ENCODE peak calls at places on chromosomes 11 and 22, in six cellular contexts. W is fibroblast of lung, B is coronary artery, G is colonic mucosa, J is cardiac muscle cell, I is foreskin fibroblast. F is an unnamed sample.

GRCh38 chr11:110376711-110377324 is 52.9 kb upstream of the FDX1 start:
- DNase-seq in W (peak; percentile 88), G (peak; percentile 71), J (peak; percentile 94), B (no peak), I (peak; percentile 67), F (peak; percentile 70)

GRCh38 chr11:61293869-61294716 is 1.0 kb downstream of the VWCE start:
- DNase-seq in G (no peak), J (peak; percentile 40), B (peak; percentile 76), I (peak; percentile 52), W (peak; percentile 42), F (no peak)

GRCh38 chr11:96090711-96091110 is 166.8 kb upstream of the MTMR2 start:
- DNase-seq in W (peak; percentile 84), B (no peak), I (peak; percentile 55), G (no peak), J (no peak), F (no peak)

GRCh38 chr11:47986742-47987141 is 6.4 kb downstream of the PTPRJ start:
- DNase-seq in G (no peak), W (no peak), I (no peak), J (no peak), B (no peak), F (no peak)

GRCh38 chr11:20672575-20672974 is 3.2 kb downstream of the NELL1 start:
- DNase-seq in B (no peak), G (no peak), W (no peak), I (no peak), J (peak; percentile 36), F (no peak)

GRCh38 chr11:108870373-108871020 is 205.6 kb downstream of the DDX10 start:
- DNase-seq in G (no peak), I (peak; percentile 76), B (no peak), J (no peak), W (peak; percentile 60), F (no peak)

GRCh38 chr11:126345759-126346585 is 9.5 kb upstream of the ST3GAL4 start:
- DNase-seq in J (no peak), G (peak; percentile 37), W (peak; percentile 63), B (no peak), I (peak; percentile 74), F (no peak)

GRCh38 chr22:36399473-36399780 is 11.7 kb upstream of the MYH9 start:
- DNase-seq in B (no peak), G (no peak), J (no peak), I (no peak), W (no peak), F (no peak)

GRCh38 chr11:70824590-70825300 is 426.4 kb downstream of the CTTN start:
- DNase-seq in J (no peak), G (no peak), B (no peak), W (no peak), I (no peak), F (no peak)

GRCh38 chr11:58616594-58616993 is 5.9 kb upstream of the CNTF start:
- DNase-seq in B (no peak), W (peak; percentile 92), J (no peak), G (no peak), I (peak; percentile 85), F (no peak)

GRCh38 chr22:48974443-48975251 is 853.0 kb downstream of the BRD1 start:
- DNase-seq in I (no peak), J (no peak), G (no peak), W (no peak), B (peak; percentile 43), F (no peak)

GRCh38 chr11:2796091-2796490 is 89.5 kb downstream of the CDKN1C start:
- DNase-seq in B (no peak), G (peak; percentile 14), W (no peak), I (no peak), J (no peak), F (no peak)

GRCh38 chr11:65782816-65783228 is 2.0 kb upstream of the AP5B1 start:
- DNase-seq in G (no peak), W (no peak), I (no peak), B (peak; percentile 71), J (no peak), F (no peak)

GRCh38 chr11:65781962-65782815 is 1.4 kb upstream of the AP5B1 start:
- DNase-seq in I (no peak), J (no peak), G (no peak), B (peak; percentile 73), W (no peak), F (no peak)

GRCh38 chr11:65779919-65780769 is 632 bp downstream of the AP5B1 start:
- DNase-seq in W (peak; percentile 74), G (peak; percentile 84), I (peak; percentile 78), J (peak; percentile 73), B (peak; percentile 85), F (peak; percentile 71)

GRCh38 chr11:65780770-65781151 is at the start of gene AP5B1:
- DNase-seq in G (peak; percentile 73), J (peak; percentile 75), W (peak; percentile 33), I (peak; percentile 49), B (peak; percentile 74), F (peak; percentile 65)

DNA sequence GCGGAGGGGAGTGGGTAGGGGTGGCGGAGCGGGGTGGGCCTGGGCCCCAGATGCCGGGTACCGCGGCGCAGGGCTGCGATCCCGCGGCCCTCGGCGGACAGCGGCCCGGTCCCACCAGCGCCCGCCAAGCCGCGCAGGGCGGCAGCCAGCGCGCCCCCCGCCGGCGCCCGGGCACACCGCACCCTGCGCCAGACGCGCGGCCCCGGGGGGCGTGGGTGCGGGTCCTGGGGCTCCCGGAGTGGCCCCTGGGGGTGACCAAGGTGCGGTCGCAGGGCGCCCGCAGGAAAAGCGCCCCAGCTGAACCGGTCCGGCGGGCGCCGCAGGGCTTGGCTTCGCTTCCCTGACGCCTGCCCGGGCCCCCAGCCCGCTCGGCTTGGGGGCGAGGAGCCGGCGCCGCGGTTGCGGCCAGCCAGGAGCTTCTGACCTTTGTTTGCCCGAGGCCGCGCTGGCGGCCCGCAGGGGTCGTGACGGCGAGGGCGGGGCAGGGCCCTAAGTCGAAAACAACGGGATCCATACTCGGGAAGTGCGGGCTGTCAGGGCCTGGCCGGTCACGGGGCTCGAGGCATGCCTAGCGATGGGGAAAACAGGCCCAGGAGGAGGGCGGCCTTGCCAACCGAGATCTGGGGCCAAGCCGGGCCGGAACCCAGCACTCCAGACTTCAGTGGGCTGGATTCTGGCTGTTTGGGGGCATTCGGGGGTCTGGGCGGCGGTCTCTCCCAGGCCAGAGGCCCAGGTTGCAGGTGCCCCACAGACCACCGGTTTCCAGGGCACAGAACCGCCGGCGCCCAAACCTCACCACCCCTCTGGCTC is 581 bp upstream of the AP5B1 start:
- DNase-seq in W (no peak), J (peak; percentile 54), B (peak; percentile 74), G (peak; percentile 36), I (no peak), F (peak; percentile 46)
- TF ChIP-seq CTCF in W (no peak), J (no peak), B (no peak), G (no peak), I (no peak), F (no peak)

DNA sequence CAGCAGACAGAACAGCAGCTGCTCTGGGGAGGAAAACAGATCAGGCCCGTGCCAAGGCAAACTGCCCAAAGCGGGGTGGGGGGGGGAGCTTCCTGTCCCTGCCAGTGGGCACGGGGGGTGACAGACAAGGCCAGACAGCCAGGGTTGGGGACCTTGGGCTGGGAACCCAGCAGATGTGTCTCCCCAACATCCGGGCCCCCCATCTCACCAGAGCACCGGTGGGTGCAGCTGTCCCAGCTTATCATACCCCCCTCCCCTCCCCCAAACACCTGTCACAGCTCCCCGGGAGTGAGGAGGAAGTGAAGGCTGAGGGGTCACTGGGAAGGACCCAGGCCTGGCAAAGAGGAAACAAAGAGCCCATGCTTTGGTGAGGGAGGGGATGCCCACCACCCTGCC is 1.3 kb downstream of the PPP1R14B start:
- DNase-seq in J (no peak), B (no peak), G (no peak), W (no peak), I (no peak), F (no peak)
- H3K4me3 ChIP-seq in J (peak overlapping the region; percentile 48), B (peak overlapping the region; percentile 81), G (peak overlapping the region; percentile 68), W (peak overlapping the region; percentile 96), I (peak overlapping the region; percentile 95), F (peak overlapping the region; percentile 47)

GRCh38 chr11:62437616-62438015 is 18.8 kb downstream of the SCGB1A1 start:
- DNase-seq in W (no peak), I (no peak), G (no peak), J (no peak), B (no peak), F (no peak)

GRCh38 chr11:62443390-62444201 is 24.8 kb downstream of the SCGB1A1 start:
- DNase-seq in B (peak; percentile 80), W (no peak), J (no peak), G (no peak), I (peak; percentile 26), F (no peak)

GRCh38 chr11:62435741-62436485 is 17.1 kb downstream of the SCGB1A1 start:
- DNase-seq in B (no peak), W (no peak), I (no peak), G (no peak), J (no peak), F (no peak)

GRCh38 chr11:62438641-62439040 is 19.8 kb downstream of the SCGB1A1 start:
- DNase-seq in G (no peak), I (no peak), B (no peak), J (no peak), W (no peak), F (no peak)

DNA sequence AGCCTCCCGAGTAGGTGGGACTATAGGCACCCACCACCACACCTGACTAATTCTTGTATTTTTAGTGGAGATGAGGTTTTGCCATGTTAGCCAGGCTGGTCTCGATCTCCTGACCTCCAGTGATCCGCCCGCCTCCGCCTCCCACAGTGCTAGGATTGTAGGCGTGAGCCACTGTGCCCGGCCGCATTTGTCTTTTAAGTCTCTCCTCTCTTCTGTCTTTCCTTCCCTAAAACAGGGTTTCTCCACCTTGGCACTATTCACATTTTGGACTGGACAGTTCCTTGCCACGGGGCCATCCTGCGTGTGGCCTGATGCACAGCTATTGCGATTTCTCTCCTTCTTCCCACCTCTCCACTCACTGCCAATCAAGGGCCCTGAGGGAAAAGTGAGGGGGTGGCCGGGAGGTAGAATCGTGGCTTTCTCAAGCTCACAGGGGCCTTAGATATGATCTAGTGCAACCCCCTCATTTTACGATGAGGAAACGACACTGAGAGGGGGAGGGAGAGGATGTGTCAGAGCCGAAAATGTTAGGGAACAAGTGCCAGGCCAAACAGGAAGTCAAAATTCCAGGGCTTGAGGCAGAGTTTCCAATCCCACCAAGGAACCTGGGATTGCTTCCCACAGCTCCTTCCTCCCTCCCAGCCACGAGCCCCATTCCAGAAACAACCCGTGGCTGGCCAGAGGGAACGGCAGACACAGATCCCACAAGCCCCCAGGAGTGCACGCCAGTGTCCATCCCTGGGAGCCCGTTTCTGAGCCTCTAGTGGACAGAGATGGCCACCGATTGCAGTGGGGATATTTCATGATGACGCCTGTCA is 21.2 kb downstream of the SCGB1A1 start:
- DNase-seq in J (no peak), B (peak; percentile 82), G (no peak), I (peak; percentile 48), W (peak; percentile 36), F (no peak)
- TF ChIP-seq CTCF in J (no peak), B (no peak), G (no peak), I (no peak), W (no peak), F (no peak)

GRCh38 chr11:46389450-46390330 is 1.9 kb downstream of the CHRM4 start:
- DNase-seq in J (peak; percentile 90), G (peak; percentile 77), I (peak; percentile 57), W (peak; percentile 52), B (no peak), F (peak; percentile 54)

GRCh38 chr11:46392421-46393230 is 1.1 kb upstream of the CHRM4 start:
- DNase-seq in J (peak; percentile 94), B (peak; percentile 84), W (peak; percentile 75), G (peak; percentile 85), I (peak; percentile 71), F (peak; percentile 78)

GRCh38 chr11:46390331-46391171 is 1.0 kb downstream of the CHRM4 start:
- DNase-seq in I (no peak), W (no peak), J (no peak), B (no peak), G (no peak), F (no peak)

GRCh38 chr11:46391578-46392420 is at the start of gene CHRM4:
- DNase-seq in W (peak; percentile 24), G (no peak), I (no peak), B (no peak), J (peak; percentile 79), F (no peak)

GRCh38 chr11:46391186-46391577 is 394 bp downstream of the CHRM4 start:
- DNase-seq in I (no peak), B (no peak), W (no peak), J (no peak), G (no peak), F (no peak)
- H3K4me3 ChIP-seq in I (no peak overlapping the region), B (peak overlapping the region; percentile 65), W (no peak overlapping the region), J (peak overlapping the region; percentile 38), G (no peak overlapping the region), F (peak overlapping the region; percentile 21)